ENCODE peak calls at places on chromosome 21, in six cellular contexts. R is lung, X is HFFc6, Q is neural progenitor cell, T is AG09319, J is vagina. Y is an unnamed sample.

GRCh38 chr21:17931080-17931479 is 111.9 kb upstream of the C21orf91 start:
- DNase-seq in R (no peak), X (no peak), Q (no peak), T (no peak), J (no peak), Y (no peak)

GRCh38 chr21:30710499-30710898 is 8.1 kb downstream of the KRTAP21-3 start:
- DNase-seq in R (no peak), X (no peak), Q (no peak), T (no peak), J (no peak), Y (no peak)

GRCh38 chr21:29827236-29827635 is 112.6 kb downstream of the GRIK1 start:
- DNase-seq in R (no peak), X (no peak), Q (no peak), T (no peak), J (no peak), Y (no peak)

GRCh38 chr21:44263221-44263671 is 1.5 kb upstream of the DNMT3L start:
- DNase-seq in R (no peak), X (no peak), Q (peak; percentile 80), T (no peak), J (no peak), Y (no peak)

GRCh38 chr21:44485254-44485793 is 30.0 kb downstream of the LRRC3 start:
- DNase-seq in R (peak; percentile 55), X (no peak), Q (peak; percentile 74), T (no peak), J (no peak), Y (no peak)

GRCh38 chr21:27681038-27681437 is 714.1 kb upstream of the ADAMTS5 start:
- DNase-seq in R (no peak), X (peak; percentile 37), Q (no peak), T (peak; percentile 7), J (no peak), Y (peak; percentile 80)

GRCh38 chr21:41478319-41479177 is 29.4 kb downstream of the TMPRSS2 start:
- DNase-seq in R (peak; percentile 70), X (no peak), Q (no peak), T (no peak), J (no peak), Y (no peak)

GRCh38 chr21:34113842-34114241 is 40.5 kb downstream of the MRPS6 start:
- DNase-seq in R (no peak), X (no peak), Q (no peak), T (no peak), J (no peak), Y (peak; percentile 52)

GRCh38 chr21:34603002-34603709 is 11.8 kb downstream of the RCAN1 start:
- DNase-seq in R (peak; percentile 83), X (peak; percentile 56), Q (peak; percentile 86), T (no peak), J (peak; percentile 88), Y (no peak)

GRCh38 chr21:34640858-34641257 is 25.9 kb upstream of the RCAN1 start:
- DNase-seq in R (no peak), X (peak; percentile 89), Q (no peak), T (peak; percentile 15), J (no peak), Y (no peak)

GRCh38 chr21:34670962-34671348 is 2.2 kb downstream of the CLIC6 start:
- DNase-seq in R (no peak), X (no peak), Q (peak; percentile 41), T (no peak), J (no peak), Y (no peak)

GRCh38 chr21:31873275-31873695 is 465 bp downstream of the HUNK start:
- DNase-seq in R (no peak), X (no peak), Q (peak; percentile 66), T (no peak), J (no peak), Y (no peak)

GRCh38 chr21:15682182-15682895 is 47.4 kb upstream of the USP25 start:
- DNase-seq in R (no peak), X (peak; percentile 30), Q (no peak), T (no peak), J (no peak), Y (no peak)

GRCh38 chr21:9737871-9738520 is 783.4 kb upstream of the TPTE start:
- DNase-seq in R (peak; percentile 25), X (no peak), Q (no peak), T (no peak), J (peak; percentile 82), Y (peak; percentile 15)

GRCh38 chr21:43916691-43917514 is 51.9 kb downstream of the AGPAT3 start:
- DNase-seq in R (no peak), X (no peak), Q (no peak), T (no peak), J (no peak), Y (no peak)

GRCh38 chr21:28454978-28455600 is 537.6 kb downstream of the LTN1 start:
- DNase-seq in R (no peak), X (peak; percentile 69), Q (no peak), T (no peak), J (no peak), Y (no peak)

GRCh38 chr21:31182231-31183129 is 144.2 kb upstream of the KRTAP19-8 start:
- DNase-seq in R (no peak), X (no peak), Q (no peak), T (no peak), J (no peak), Y (no peak)

GRCh38 chr21:21156919-21157318 is 158.7 kb downstream of the NCAM2 start:
- DNase-seq in R (no peak), X (no peak), Q (no peak), T (no peak), J (no peak), Y (no peak)

GRCh38 chr21:35096959-35097358 is 47.9 kb upstream of the RUNX1 start:
- DNase-seq in R (no peak), X (no peak), Q (no peak), T (no peak), J (no peak), Y (no peak)

GRCh38 chr21:28229811-28230210 is 762.9 kb downstream of the LTN1 start:
- DNase-seq in R (no peak), X (peak; percentile 82), Q (no peak), T (no peak), J (no peak), Y (peak; percentile 8)

GRCh38 chr21:10425856-10426255 is 95.5 kb upstream of the TPTE start:
- DNase-seq in R (no peak), X (no peak), Q (no peak), T (no peak), J (no peak), Y (no peak)

GRCh38 chr21:16811011-16811410 is 701.8 kb upstream of the CXADR start:
- DNase-seq in R (no peak), X (no peak), Q (no peak), T (no peak), J (no peak), Y (no peak)

GRCh38 chr21:34808569-34809204 is 139.9 kb downstream of the CLIC6 start:
- DNase-seq in R (no peak), X (peak; percentile 46), Q (no peak), T (no peak), J (peak; percentile 74), Y (no peak)

GRCh38 chr21:37917612-37918011 is 1.4 kb upstream of the KCNJ6 start:
- DNase-seq in R (no peak), X (peak; percentile 50), Q (no peak), T (no peak), J (no peak), Y (no peak)

GRCh38 chr21:37915516-37915915 is 741 bp downstream of the KCNJ6 start:
- DNase-seq in R (no peak), X (no peak), Q (peak; percentile 36), T (no peak), J (no peak), Y (no peak)

GRCh38 chr21:37916795-37917142 is 512 bp upstream of the KCNJ6 start:
- DNase-seq in R (no peak), X (no peak), Q (peak; percentile 85), T (no peak), J (no peak), Y (no peak)

GRCh38 chr21:37914211-37914900 is 1.9 kb downstream of the KCNJ6 start:
- DNase-seq in R (no peak), X (no peak), Q (peak; percentile 85), T (no peak), J (no peak), Y (no peak)

DNA sequence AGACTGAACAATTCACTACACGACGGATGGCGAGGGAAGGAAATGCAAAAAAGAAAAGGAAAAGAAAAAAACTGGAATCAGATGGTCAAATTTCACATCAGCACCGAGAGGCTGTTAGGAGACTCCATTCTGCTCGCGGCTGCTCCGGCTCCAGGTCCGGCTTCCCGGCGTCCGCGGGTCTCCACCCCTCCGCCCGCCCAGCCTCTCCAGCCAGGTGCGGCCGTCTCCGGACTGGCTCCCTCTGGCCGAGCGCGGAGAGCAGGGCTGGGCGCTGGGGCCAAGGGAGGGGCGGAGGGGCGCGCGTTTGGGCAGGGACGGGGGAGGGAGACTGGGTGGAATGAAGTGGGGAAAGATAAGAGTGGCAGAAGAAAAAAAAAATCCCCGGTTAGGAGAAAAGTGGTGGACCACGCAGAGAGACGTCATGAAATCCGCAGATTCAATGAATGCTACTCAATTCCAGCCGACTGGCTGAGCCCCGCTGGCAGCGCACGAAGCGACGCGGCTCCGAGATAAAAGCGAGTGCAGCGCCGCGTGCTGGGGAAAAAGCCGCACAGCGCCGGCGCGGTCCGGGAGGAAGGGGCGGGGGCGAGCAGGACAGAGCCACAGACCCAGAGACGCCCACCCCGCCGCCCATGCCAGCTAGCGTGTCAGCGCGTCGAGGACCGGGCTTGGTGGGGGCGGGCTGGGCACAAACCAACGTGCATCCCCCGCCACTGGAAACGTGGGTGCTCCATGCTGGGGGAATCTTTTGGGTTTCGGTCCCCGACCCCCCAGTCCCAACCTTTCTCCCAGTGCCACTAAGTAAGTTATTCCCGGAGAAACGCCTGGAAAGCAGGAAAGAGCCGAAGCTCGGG is at the start of gene KCNJ6:
- DNase-seq in R (no peak), X (no peak), Q (peak; percentile 94), T (no peak), J (no peak), Y (no peak)
- TF ChIP-seq CTCF in R (peak; percentile 26), X (peak; percentile 81), Q (peak; percentile 50), T (peak; percentile 72), J (no peak), Y (peak; percentile 89)

GRCh38 chr21:39932335-39932734 is 65.1 kb downstream of the PCP4 start:
- DNase-seq in R (no peak), X (no peak), Q (no peak), T (no peak), J (no peak), Y (no peak)
- TF ChIP-seq CTCF in R (no peak), X (no peak), Q (no peak), T (no peak), J (no peak), Y (no peak)

GRCh38 chr21:25039461-25040380 is 567.6 kb downstream of the MRPL39 start:
- DNase-seq in R (no peak), X (peak; percentile 2), Q (peak; percentile 5), T (no peak), J (no peak), Y (peak; percentile 22)
- TF ChIP-seq CTCF in R (no peak), X (peak; percentile 58), Q (peak; percentile 58), T (no peak), J (peak; percentile 12), Y (peak; percentile 67)

GRCh38 chr21:45837936-45838335 is 143.6 kb upstream of the COL6A1 start:
- DNase-seq in R (no peak), X (no peak), Q (no peak), T (no peak), J (no peak), Y (no peak)

GRCh38 chr21:45836268-45836655 is 145.3 kb upstream of the COL6A1 start:
- DNase-seq in R (no peak), X (no peak), Q (no peak), T (no peak), J (no peak), Y (peak; percentile 2)

GRCh38 chr21:45838636-45839035 is 142.9 kb upstream of the COL6A1 start:
- DNase-seq in R (no peak), X (no peak), Q (no peak), T (no peak), J (no peak), Y (no peak)

GRCh38 chr21:45835301-45836267 is 146.0 kb upstream of the COL6A1 start:
- DNase-seq in R (no peak), X (no peak), Q (no peak), T (no peak), J (peak; percentile 75), Y (no peak)

GRCh38 chr21:45836694-45837670 is 144.6 kb upstream of the COL6A1 start:
- DNase-seq in R (no peak), X (no peak), Q (peak; percentile 25), T (no peak), J (no peak), Y (peak; percentile 11)
- TF ChIP-seq CTCF in R (no peak), X (no peak), Q (no peak), T (no peak), J (no peak), Y (no peak)

Y was measured in LNCaP clone FGC.